ENCODE peak calls at places on chromosomes 6 and 20, in six cellular contexts. T is KBM-7; S is GM12865; J is cardiac fibroblast; G is body of pancreas; O is activated T-cell treated with anti-CD3 and anti-CD28 coated beads, Interleukin-2, amount 50 U/mL, for 4 hours. Z is an unnamed sample.

GRCh38 chr6:75775219-75775618 is 26.2 kb downstream of the MYO6 start:
- DNase-seq in G (no peak), S (no peak), O (no peak), J (no peak), T (no peak), Z (no peak)

GRCh38 chr20:25031241-25031640 is 26.7 kb downstream of the ACSS1 start:
- DNase-seq in J (no peak), T (no peak), G (no peak), S (no peak), O (no peak), Z (no peak)

GRCh38 chr6:156825475-156825874 is 48.3 kb downstream of the ARID1B start:
- DNase-seq in T (no peak), O (no peak), G (no peak), S (no peak), J (no peak), Z (no peak)

GRCh38 chr20:9015984-9016324 is 52.9 kb upstream of the PLCB4 start:
- DNase-seq in J (peak; percentile 21), T (no peak), O (no peak), G (no peak), S (no peak), Z (no peak)

GRCh38 chr20:25398363-25399037 is 7.9 kb upstream of the ABHD12 start:
- DNase-seq in J (no peak), G (no peak), O (no peak), T (no peak), S (no peak), Z (no peak)

GRCh38 chr6:138678168-138678567 is 95.4 kb upstream of the CCDC28A start:
- DNase-seq in O (no peak), S (no peak), G (no peak), J (no peak), T (no peak), Z (no peak)

GRCh38 chr20:11229772-11230171 is 556.0 kb upstream of the JAG1 start:
- DNase-seq in O (no peak), J (peak; percentile 98), S (no peak), T (no peak), G (peak; percentile 36), Z (no peak)

GRCh38 chr6:131103869-131104268 is 31.4 kb upstream of the AKAP7 start:
- DNase-seq in S (no peak), G (no peak), J (no peak), T (no peak), O (no peak), Z (no peak)

GRCh38 chr6:33088931-33089640 is 13.3 kb downstream of the HLA-DPB1 start:
- DNase-seq in J (no peak), S (no peak), O (no peak), T (no peak), G (no peak), Z (peak; percentile 49)

GRCh38 chr6:36130672-36131516 is 581 bp downstream of the MAPK13 start:
- DNase-seq in S (peak; percentile 35), T (no peak), G (peak; percentile 73), O (peak; percentile 64), J (peak; percentile 28), Z (no peak)

GRCh38 chr6:89986650-89987074 is 92.4 kb downstream of the GJA10 start:
- DNase-seq in T (no peak), O (no peak), S (no peak), G (no peak), J (peak; percentile 47), Z (no peak)

GRCh38 chr6:93992976-93993375 is 573.6 kb upstream of the EPHA7 start:
- DNase-seq in G (no peak), J (no peak), S (no peak), T (no peak), O (no peak), Z (no peak)

GRCh38 chr6:106426258-106426657 is 65.7 kb downstream of the CRYBG1 start:
- DNase-seq in J (no peak), O (no peak), T (no peak), S (no peak), G (no peak), Z (no peak)

GRCh38 chr6:149898966-149899365 is 1.1 kb upstream of the RAET1E start:
- DNase-seq in J (no peak), O (no peak), T (no peak), G (no peak), S (no peak), Z (peak; percentile 30)

GRCh38 chr20:688809-689208 is 13.2 kb upstream of the SCRT2 start:
- DNase-seq in J (no peak), T (no peak), G (no peak), S (no peak), O (no peak), Z (no peak)

GRCh38 chr6:105780146-105780860 is 305.8 kb upstream of the PRDM1 start:
- DNase-seq in O (no peak), G (no peak), J (peak; percentile 50), T (no peak), S (peak; percentile 69), Z (no peak)